ENCODE peak calls at places on chromosomes 3 and 15, in five cellular contexts. C is heart left ventricle, U is suprapubic skin, W is GM23338, H is mammary epithelial cell. Y is an unnamed sample. For H3K36me3 and H3K27me3, the result is how much of the 10 kb centered on the place peaks cover.

GRCh38 chr15:100114100-100114499 is 227.7 kb downstream of the ADAMTS17 start:
- DNase-seq in W (no peak), H (peak), C (peak), U (no peak), Y (peak)

GRCh38 chr3:173214576-173214975 is 73.5 kb upstream of the SPATA16 start:
- DNase-seq in W (no peak), H (no peak), C (no peak), U (no peak), Y (no peak)

GRCh38 chr3:160180581-160181216 is 44.5 kb upstream of the C3orf80 start:
- DNase-seq in U (no peak), W (no peak), C (no peak), H (no peak), Y (no peak)

GRCh38 chr3:7978104-7978457 is 523.5 kb upstream of the LMCD1 start:
- DNase-seq in H (no peak), U (no peak), W (no peak), C (peak), Y (no peak)

GRCh38 chr3:69791111-69791510 is 51.8 kb downstream of the MITF start:
- DNase-seq in W (no peak), H (peak), U (peak), C (peak), Y (no peak)

GRCh38 chr3:197216914-197217313 is 81.5 kb downstream of the DLG1 start:
- DNase-seq in U (no peak), C (no peak), H (no peak), W (no peak), Y (no peak)

GRCh38 chr3:123765475-123766166 is 118.5 kb downstream of the MYLK start:
- DNase-seq in H (no peak), C (no peak), W (no peak), U (no peak), Y (no peak)

GRCh38 chr3:15009156-15009555 is 56.0 kb downstream of the MRPS25 start:
- DNase-seq in U (no peak), W (no peak), H (no peak), C (no peak), Y (peak)

GRCh38 chr3:138935864-138936762 is 10.8 kb downstream of the FOXL2 start:
- DNase-seq in W (peak), U (peak), C (peak), H (peak), Y (no peak)

DNA sequence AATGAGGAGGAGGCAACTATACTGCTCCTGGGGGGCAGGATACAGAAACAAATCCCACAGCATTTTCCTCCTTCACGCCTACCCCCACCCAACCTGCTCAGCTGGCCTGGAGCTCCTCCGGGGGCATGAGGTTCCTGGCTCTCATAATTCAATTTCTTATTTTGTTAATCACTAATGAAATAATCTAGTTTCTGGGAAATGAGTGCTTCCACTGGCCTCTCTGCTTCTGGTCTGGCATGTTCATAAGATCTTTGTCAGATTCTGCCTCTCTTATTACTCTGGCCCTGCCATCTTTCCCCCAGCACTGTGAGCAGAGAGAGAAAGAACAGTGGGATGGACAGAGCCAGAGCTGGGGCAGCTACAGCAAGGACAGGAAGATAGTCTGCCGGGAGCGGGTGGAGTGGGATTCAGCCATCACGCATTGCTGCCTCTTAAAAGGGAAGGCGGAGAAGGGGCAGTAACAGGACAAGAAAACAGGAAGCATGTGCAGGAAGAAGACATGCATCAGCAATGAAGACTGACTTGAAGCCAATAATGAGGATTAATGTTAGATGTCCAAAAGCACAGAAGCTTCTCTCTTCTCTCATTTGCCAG is 13.6 kb downstream of the RPAP1 start:
- DNase-seq in C (no peak), U (no peak), H (no peak), W (no peak), Y (no peak)
- H3K36me3 ChIP-seq in C (under half), U (half or more), H (under half), W (under half), Y (under half)

DNA sequence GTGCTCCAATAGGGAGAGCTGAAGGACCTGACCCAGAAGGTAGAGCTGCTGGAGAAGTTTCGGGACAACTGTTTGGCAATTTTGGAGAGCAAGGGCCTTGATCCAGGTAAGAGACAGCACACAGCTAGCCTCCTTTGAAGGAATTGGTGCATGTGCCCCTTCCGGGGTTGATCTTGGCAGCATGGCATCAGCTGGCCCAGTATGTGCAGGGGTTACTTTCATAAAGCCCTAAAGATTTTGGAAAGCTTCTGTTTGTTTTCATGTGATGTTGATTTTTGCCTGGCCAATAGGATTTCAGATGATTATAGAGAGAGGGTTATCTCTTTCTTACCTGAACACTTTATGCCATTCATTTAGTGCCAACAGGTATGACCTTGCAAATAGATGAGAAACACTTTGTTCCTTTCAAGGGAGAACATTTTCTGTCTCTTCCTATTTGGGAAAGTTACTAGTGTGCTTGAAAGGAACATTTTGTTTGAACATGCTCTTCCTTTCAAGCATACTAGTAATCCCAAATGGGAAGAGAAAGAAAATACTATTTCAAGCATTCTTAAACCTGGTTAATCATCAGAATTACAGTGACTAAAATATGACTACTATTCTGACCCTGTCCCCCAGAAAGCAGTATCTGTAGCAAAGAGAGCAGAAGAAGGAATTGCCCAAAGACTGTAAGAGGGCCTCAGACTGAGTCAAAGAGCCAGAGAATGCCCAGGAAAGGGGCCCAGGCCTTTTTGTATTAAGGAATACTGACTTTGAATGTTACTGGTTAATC is 7.5 kb downstream of the KNSTRN start:
- DNase-seq in W (no peak), H (no peak), U (no peak), C (no peak), Y (no peak)
- TF ChIP-seq CTCF in W (no peak), H (no peak), U (no peak), C (no peak), Y (no peak)

DNA sequence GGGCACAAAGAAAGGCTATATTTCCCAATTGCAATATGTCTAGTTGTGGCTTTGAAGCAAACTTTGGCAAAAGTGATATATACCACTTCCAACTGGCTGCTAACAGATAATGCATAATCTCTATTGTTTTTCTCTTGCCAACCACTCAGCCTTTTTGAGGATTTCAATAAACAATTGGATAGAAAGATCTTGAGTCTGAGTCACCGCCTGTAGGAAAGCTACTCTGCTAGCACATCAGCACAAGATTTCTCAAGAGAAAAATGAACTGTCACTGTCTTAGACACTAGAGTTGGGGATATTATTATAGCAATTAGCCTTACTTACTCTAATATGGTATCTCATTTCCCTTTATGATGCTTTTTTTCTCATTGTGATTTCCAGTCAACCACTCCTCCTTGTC is 119.7 kb downstream of the SST start:
- DNase-seq in H (no peak), W (no peak), C (no peak), U (no peak), Y (no peak)
- H3K27me3 ChIP-seq in H (under half), W (under half), C (under half), U (under half), Y (under half)

DNA sequence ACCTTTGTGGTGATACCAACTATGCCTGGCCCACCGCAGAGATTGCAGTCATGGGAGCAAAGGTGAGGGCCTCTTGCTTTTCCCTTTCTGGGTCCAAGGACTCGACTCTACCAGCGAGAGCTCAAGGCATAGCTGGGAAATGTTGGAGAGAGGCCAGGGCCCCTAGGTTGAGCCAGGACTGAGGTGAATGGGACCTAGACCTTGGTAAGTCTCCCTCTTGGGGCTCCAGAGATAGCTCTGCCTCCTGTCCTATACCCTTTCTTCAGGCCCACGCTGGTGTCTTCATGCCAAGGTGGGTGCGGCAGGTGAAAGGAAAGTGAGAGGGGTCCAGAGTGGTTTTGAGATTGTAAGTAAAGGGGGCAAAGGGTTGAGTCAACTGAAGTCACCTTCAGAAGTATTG is 77.5 kb downstream of the PCCB start:
- DNase-seq in W (no peak), C (no peak), H (no peak), U (no peak), Y (no peak)
- H3K36me3 ChIP-seq in W (under half), C (under half), H (under half), U (under half), Y (under half)

Y was measured in kidney epithelial cell.